ENCODE peak calls at places on chromosomes 5 and 9, in nine cellular contexts. One of them, this sample, is unnamed.

GRCh38 chr5:157290981-157291711 is 25.2 kb downstream of the CYFIP2 start:
- DNase-seq in fibroblast of the aortic adventitia: no peak
- DNase-seq in OCI-LY7: peak
- DNase-seq in anterior cingulate cortex: no peak
- DNase-seq in HCEC 1CT: no peak
- DNase-seq in type B pancreatic cell: no peak
- DNase-seq in MM.1S: no peak
- DNase-seq in activated T-cell treated with anti-CD3 and anti-CD28 coated beads for 1 hour: no peak
- DNase-seq in A549: peak
- DNase-seq in this sample: no peak

GRCh38 chr5:122323132-122323548 is 11.1 kb downstream of the SNCAIP start:
- DNase-seq in A549: no peak
- DNase-seq in OCI-LY7: no peak
- DNase-seq in type B pancreatic cell: no peak
- DNase-seq in anterior cingulate cortex: no peak
- DNase-seq in activated T-cell treated with anti-CD3 and anti-CD28 coated beads for 1 hour: no peak
- DNase-seq in HCEC 1CT: no peak
- DNase-seq in MM.1S: peak
- DNase-seq in fibroblast of the aortic adventitia: no peak
- DNase-seq in this sample: no peak

GRCh38 chr5:56301041-56301440 is 67.9 kb upstream of the ANKRD55 start:
- DNase-seq in MM.1S: no peak
- DNase-seq in OCI-LY7: no peak
- DNase-seq in activated T-cell treated with anti-CD3 and anti-CD28 coated beads for 1 hour: no peak
- DNase-seq in type B pancreatic cell: no peak
- DNase-seq in fibroblast of the aortic adventitia: no peak
- DNase-seq in A549: peak
- DNase-seq in anterior cingulate cortex: no peak
- DNase-seq in HCEC 1CT: peak
- DNase-seq in this sample: no peak

GRCh38 chr5:134417707-134418106 is 6.0 kb upstream of the CDKN2AIPNL start:
- DNase-seq in anterior cingulate cortex: no peak
- DNase-seq in activated T-cell treated with anti-CD3 and anti-CD28 coated beads for 1 hour: no peak
- DNase-seq in fibroblast of the aortic adventitia: no peak
- DNase-seq in HCEC 1CT: no peak
- DNase-seq in MM.1S: no peak
- DNase-seq in A549: no peak
- DNase-seq in OCI-LY7: no peak
- DNase-seq in type B pancreatic cell: no peak
- DNase-seq in this sample: no peak

GRCh38 chr5:105475401-105475800 is 1912.8 kb upstream of the NUDT12 start:
- DNase-seq in MM.1S: no peak
- DNase-seq in type B pancreatic cell: no peak
- DNase-seq in HCEC 1CT: no peak
- DNase-seq in A549: no peak
- DNase-seq in fibroblast of the aortic adventitia: no peak
- DNase-seq in OCI-LY7: no peak
- DNase-seq in activated T-cell treated with anti-CD3 and anti-CD28 coated beads for 1 hour: no peak
- DNase-seq in anterior cingulate cortex: no peak
- DNase-seq in this sample: no peak

GRCh38 chr5:93209476-93209875 is 371.5 kb downstream of the NR2F1-AS1 start:
- DNase-seq in MM.1S: no peak
- DNase-seq in HCEC 1CT: no peak
- DNase-seq in type B pancreatic cell: no peak
- DNase-seq in A549: no peak
- DNase-seq in OCI-LY7: no peak
- DNase-seq in activated T-cell treated with anti-CD3 and anti-CD28 coated beads for 1 hour: no peak
- DNase-seq in fibroblast of the aortic adventitia: no peak
- DNase-seq in anterior cingulate cortex: no peak
- DNase-seq in this sample: no peak

GRCh38 chr9:129954868-129955550 is 88.0 kb downstream of the FNBP1 start:
- DNase-seq in type B pancreatic cell: no peak
- DNase-seq in activated T-cell treated with anti-CD3 and anti-CD28 coated beads for 1 hour: no peak
- DNase-seq in MM.1S: peak
- DNase-seq in OCI-LY7: peak
- DNase-seq in fibroblast of the aortic adventitia: peak
- DNase-seq in HCEC 1CT: no peak
- DNase-seq in anterior cingulate cortex: no peak
- DNase-seq in A549: peak
- DNase-seq in this sample: no peak

GRCh38 chr5:110086658-110087388 is 397.1 kb downstream of the MAN2A1 start:
- DNase-seq in OCI-LY7: no peak
- DNase-seq in activated T-cell treated with anti-CD3 and anti-CD28 coated beads for 1 hour: no peak
- DNase-seq in type B pancreatic cell: no peak
- DNase-seq in HCEC 1CT: peak
- DNase-seq in fibroblast of the aortic adventitia: peak
- DNase-seq in A549: no peak
- DNase-seq in anterior cingulate cortex: no peak
- DNase-seq in MM.1S: no peak
- DNase-seq in this sample: no peak

GRCh38 chr5:168269950-168270349 is 21.5 kb upstream of the WWC1 start:
- DNase-seq in activated T-cell treated with anti-CD3 and anti-CD28 coated beads for 1 hour: no peak
- DNase-seq in OCI-LY7: no peak
- DNase-seq in type B pancreatic cell: no peak
- DNase-seq in fibroblast of the aortic adventitia: peak
- DNase-seq in A549: peak
- DNase-seq in MM.1S: peak
- DNase-seq in HCEC 1CT: no peak
- DNase-seq in anterior cingulate cortex: no peak
- DNase-seq in this sample: peak

GRCh38 chr5:38867071-38867790 is 21.4 kb downstream of the OSMR start:
- DNase-seq in A549: no peak
- DNase-seq in MM.1S: no peak
- DNase-seq in fibroblast of the aortic adventitia: no peak
- DNase-seq in anterior cingulate cortex: no peak
- DNase-seq in OCI-LY7: no peak
- DNase-seq in activated T-cell treated with anti-CD3 and anti-CD28 coated beads for 1 hour: no peak
- DNase-seq in type B pancreatic cell: no peak
- DNase-seq in HCEC 1CT: no peak
- DNase-seq in this sample: no peak